ENCODE peak calls at places on chromosomes 13 and 19, in six cellular contexts. T is IMR-90, E is right lobe of liver, I is K562, H is left ventricle myocardium inferior, B is heart right ventricle. G is an unnamed sample.

GRCh38 chr19:50300051-50300450 is 29.1 kb downstream of the KCNC3 start:
- DNase-seq in T (peak; percentile 4), E (no peak), I (no peak), H (no peak), B (no peak), G (no peak)

GRCh38 chr13:73828811-73829210 is 305.4 kb downstream of the KLF12 start:
- DNase-seq in T (no peak), E (no peak), I (no peak), H (no peak), B (no peak), G (no peak)

GRCh38 chr13:99905224-99905623 is 66.3 kb downstream of the ZIC5 start:
- DNase-seq in T (no peak), E (no peak), I (no peak), H (no peak), B (no peak), G (no peak)

GRCh38 chr13:79604752-79605151 is 123.8 kb downstream of the NDFIP2 start:
- DNase-seq in T (no peak), E (no peak), I (no peak), H (no peak), B (no peak), G (no peak)

GRCh38 chr19:7905859-7906258 is 2.2 kb downstream of the MAP2K7 start:
- DNase-seq in T (no peak), E (no peak), I (no peak), H (no peak), B (no peak), G (no peak)

GRCh38 chr13:93963266-93964131 is 516.0 kb downstream of the DCT start:
- DNase-seq in T (peak; percentile 61), E (no peak), I (no peak), H (no peak), B (no peak), G (no peak)

GRCh38 chr19:39544201-39544903 is 4.4 kb upstream of the EID2 start:
- DNase-seq in T (peak; percentile 13), E (no peak), I (no peak), H (no peak), B (no peak), G (no peak)

GRCh38 chr19:46303702-46304397 is 7.0 kb downstream of the HIF3A start:
- DNase-seq in T (no peak), E (peak; percentile 43), I (peak; percentile 90), H (peak; percentile 63), B (peak; percentile 78), G (peak; percentile 21)

GRCh38 chr13:76903544-76904162 is 17.4 kb upstream of the KCTD12 start:
- DNase-seq in T (peak; percentile 80), E (peak; percentile 47), I (peak; percentile 64), H (peak; percentile 33), B (peak; percentile 70), G (peak; percentile 44)

GRCh38 chr13:30410705-30411125 is 11.6 kb upstream of the UBE2L5 start:
- DNase-seq in T (peak; percentile 17), E (no peak), I (no peak), H (no peak), B (no peak), G (no peak)

GRCh38 chr19:16351133-16351809 is 26.6 kb downstream of the KLF2 start:
- DNase-seq in T (peak; percentile 54), E (no peak), I (no peak), H (no peak), B (no peak), G (no peak)

GRCh38 chr19:35557539-35558399 is 5.7 kb downstream of the ATP4A start:
- DNase-seq in T (peak; percentile 33), E (peak; percentile 44), I (peak; percentile 94), H (peak; percentile 51), B (peak; percentile 35), G (peak; percentile 93)

GRCh38 chr13:102914629-102914935 is 68.8 kb downstream of the ERCC5 start:
- DNase-seq in T (no peak), E (no peak), I (no peak), H (no peak), B (no peak), G (no peak)

GRCh38 chr19:34556500-34556899 is 74.9 kb downstream of the WTIP start:
- DNase-seq in T (no peak), E (no peak), I (peak; percentile 27), H (no peak), B (peak; percentile 20), G (peak; percentile 56)

GRCh38 chr19:54606230-54606629 is 12.8 kb downstream of the LILRA1 start:
- DNase-seq in T (no peak), E (no peak), I (no peak), H (no peak), B (no peak), G (no peak)

GRCh38 chr19:44753932-44754742 is 5.6 kb downstream of the BCL3 start:
- DNase-seq in T (peak; percentile 77), E (peak; percentile 98), I (peak; percentile 94), H (peak; percentile 96), B (peak; percentile 96), G (peak; percentile 88)

DNA sequence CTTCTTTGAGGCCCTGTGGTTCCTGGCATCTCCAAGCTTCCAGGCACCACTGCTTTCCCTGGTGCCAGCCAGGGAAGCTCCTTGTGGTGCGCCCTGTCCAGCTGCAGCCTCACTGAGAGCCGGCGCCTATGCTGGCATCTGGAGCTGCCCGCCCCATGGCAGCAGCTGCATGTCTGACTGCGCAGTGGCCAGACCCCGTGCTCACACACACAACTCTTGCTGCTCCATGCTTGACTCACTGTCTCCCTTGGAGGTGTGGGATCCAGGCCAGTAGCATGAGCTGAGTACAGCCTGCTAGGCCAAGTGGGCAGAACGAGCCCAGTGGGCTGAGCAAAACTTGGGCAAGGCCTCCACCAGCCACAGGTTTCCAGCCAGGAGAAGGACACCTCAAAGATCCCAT is 11.5 kb upstream of the SUPT20H start:
- DNase-seq in T (peak; percentile 26), E (no peak), I (no peak), H (no peak), B (no peak), G (no peak)
- H3K27ac ChIP-seq in T (no peak overlapping the region), E (no peak overlapping the region), I (no peak overlapping the region), H (no peak overlapping the region), B (no peak overlapping the region), G (no peak overlapping the region)

GRCh38 chr13:108795841-108796240 is 166.4 kb downstream of the MYO16 start:
- DNase-seq in T (peak; percentile 12), E (no peak), I (no peak), H (no peak), B (no peak), G (no peak)
- H3K27ac ChIP-seq in T (no peak overlapping the region), E (no peak overlapping the region), I (no peak overlapping the region), H (no peak overlapping the region), B (no peak overlapping the region), G (no peak overlapping the region)

DNA sequence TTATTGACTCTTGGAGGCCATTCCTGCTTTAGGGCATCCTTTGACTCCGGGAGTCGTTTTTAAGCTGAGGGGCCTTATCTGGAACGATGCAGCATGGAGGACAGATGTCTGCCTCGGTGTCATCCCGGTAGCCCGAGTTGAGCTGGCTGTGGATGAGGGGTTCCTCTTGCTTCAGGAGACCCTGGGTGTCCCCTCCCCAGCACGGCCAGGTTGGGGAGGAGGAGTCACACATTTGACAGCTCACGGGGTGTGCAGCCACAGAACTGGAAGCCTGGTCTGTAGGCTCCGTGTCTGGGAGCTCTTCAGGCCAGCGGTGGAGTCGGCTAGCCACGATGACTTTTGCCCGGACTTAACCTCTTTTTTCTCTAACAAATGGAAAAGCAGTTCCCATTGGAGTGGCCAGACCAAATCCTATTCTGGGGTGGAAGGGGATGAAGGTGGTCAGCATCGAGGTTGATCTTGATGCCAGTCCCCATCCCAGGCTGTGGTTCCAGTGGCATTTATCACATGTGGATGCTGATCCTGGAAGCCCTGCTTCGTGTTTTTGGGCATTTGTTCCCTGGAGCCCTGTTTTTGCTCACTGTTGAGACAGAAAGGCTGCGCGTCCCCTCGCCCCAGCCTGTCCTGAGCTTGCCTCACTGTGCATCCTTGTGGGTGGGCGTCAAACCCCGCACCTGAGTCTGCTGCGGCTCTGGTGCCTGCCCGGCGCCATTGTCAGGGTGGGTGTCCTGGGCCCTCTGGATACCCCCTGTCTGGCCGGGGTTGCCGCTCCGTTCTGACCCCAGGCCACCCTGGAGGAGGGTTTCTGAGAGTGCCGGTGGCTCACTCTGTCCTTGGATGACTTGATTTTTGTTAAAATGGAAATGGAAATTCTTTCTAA is 12.0 kb downstream of the TFDP1 start:
- DNase-seq in T (no peak), E (no peak), I (no peak), H (peak; percentile 10), B (no peak), G (peak; percentile 7)
- H3K27ac ChIP-seq in T (no peak overlapping the region), E (no peak overlapping the region), I (no peak overlapping the region), H (no peak overlapping the region), B (no peak overlapping the region), G (no peak overlapping the region)

GRCh38 chr19:4707956-4708650 is 15.5 kb downstream of the DPP9 start:
- DNase-seq in T (peak; percentile 53), E (peak; percentile 73), I (no peak), H (peak; percentile 77), B (peak; percentile 61), G (no peak)

GRCh38 chr19:4705413-4706131 is 18.1 kb downstream of the DPP9 start:
- DNase-seq in T (no peak), E (peak; percentile 68), I (no peak), H (peak; percentile 64), B (no peak), G (no peak)

GRCh38 chr19:4709440-4710280 is 14.0 kb downstream of the DPP9 start:
- DNase-seq in T (no peak), E (peak; percentile 79), I (no peak), H (no peak), B (no peak), G (no peak)

GRCh38 chr19:4710281-4710600 is 13.4 kb downstream of the DPP9 start:
- DNase-seq in T (no peak), E (no peak), I (no peak), H (no peak), B (no peak), G (no peak)

DNA sequence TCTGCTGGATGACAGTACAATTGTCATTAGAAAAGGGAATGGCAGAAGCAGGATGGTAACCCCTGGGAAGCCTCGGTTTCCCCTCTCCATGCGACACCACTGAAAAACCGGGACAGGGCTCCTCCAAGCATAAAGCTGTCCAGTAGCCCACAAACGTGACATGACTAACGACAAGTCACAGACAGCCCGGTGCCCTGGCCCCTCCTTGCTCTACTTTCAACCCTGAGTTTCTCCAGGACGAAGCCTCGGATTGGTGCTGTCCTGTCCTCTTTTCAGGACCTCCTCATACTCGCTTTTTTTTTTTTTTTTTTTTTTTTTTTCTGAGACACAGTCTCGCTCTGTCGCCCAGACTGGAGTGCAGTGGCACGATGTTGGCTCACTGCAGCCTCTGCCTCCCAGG is 16.3 kb downstream of the DPP9 start:
- DNase-seq in T (no peak), E (no peak), I (no peak), H (no peak), B (no peak), G (no peak)
- H3K27ac ChIP-seq in T (no peak overlapping the region), E (peak overlapping the region; percentile 92), I (no peak overlapping the region), H (peak overlapping the region; percentile 93), B (peak overlapping the region; percentile 38), G (no peak overlapping the region)

DNA sequence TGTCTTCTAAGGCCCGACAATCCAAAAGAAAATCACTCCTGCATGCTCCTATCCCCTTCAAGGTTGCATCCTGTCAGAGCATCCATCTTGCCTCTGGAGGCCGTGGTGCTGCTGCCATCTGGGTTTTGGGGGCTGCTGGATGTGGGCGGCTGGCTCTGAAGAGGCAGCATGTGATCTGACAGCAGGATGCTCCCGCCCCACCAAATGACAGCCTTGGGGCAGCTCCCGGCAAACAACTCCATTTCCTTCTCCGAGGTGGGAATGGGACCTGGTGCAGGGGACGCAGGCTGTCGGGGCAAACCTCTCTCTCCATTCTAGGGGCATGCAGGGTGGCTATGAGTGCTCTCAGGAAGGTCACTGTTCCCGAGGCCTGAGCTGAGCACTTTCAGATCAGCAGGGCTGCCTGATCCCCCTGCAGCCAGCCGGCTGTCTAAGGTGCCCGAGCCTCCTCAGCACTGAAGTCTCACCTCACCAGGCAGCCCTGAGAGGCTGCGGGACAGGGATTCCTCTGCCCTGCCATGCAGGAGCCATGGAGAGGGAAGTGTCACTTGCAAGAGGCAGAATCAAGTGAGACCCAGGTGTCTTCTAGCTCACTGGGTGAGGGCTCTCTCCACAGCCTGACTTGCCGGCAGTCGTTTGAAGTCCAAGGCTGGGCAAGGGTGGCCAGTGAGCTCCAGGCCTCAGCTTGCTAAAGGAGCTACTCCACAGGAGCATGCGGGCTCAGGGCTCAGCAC is 28.8 kb downstream of the TSSK6 start:
- DNase-seq in T (no peak), E (peak; percentile 17), I (no peak), H (no peak), B (no peak), G (no peak)
- H3K27ac ChIP-seq in T (peak overlapping the region; percentile 4), E (no peak overlapping the region), I (peak overlapping the region; percentile 10), H (no peak overlapping the region), B (no peak overlapping the region), G (no peak overlapping the region)